ENCODE peak calls at places on chromosome 17, in six cellular contexts. N is K562, C is GM12878, Q is A549, G is endothelial cell of umbilical vein, L is HepG2. R is an unnamed sample.

GRCh38 chr17:82528484-82529265 is 9.1 kb downstream of the FOXK2 start:
- DNase-seq in Q (peak), N (no peak), L (no peak), G (peak), C (no peak), R (peak)

GRCh38 chr17:82157046-82158035 is 55.3 kb downstream of the CCDC57 start:
- DNase-seq in C (no peak), G (no peak), L (no peak), Q (no peak), N (no peak), R (no peak)

GRCh38 chr17:75927286-75927922 is 13.4 kb downstream of the FBF1 start:
- DNase-seq in N (peak), Q (peak), L (peak), C (no peak), G (no peak), R (peak)

GRCh38 chr17:41678411-41678906 is 10.2 kb upstream of the EIF1 start:
- DNase-seq in G (peak), C (peak), Q (peak), N (peak), L (no peak), R (peak)

GRCh38 chr17:50056217-50056960 is 479 bp downstream of the ITGA3 start:
- DNase-seq in C (no peak), Q (peak), G (peak), L (peak), N (peak), R (peak)

GRCh38 chr17:49548506-49549310 is 27.0 kb upstream of the NXPH3 start:
- DNase-seq in Q (peak), C (no peak), N (peak), L (peak), G (no peak), R (peak)

GRCh38 chr17:82320956-82321927 is 3.8 kb upstream of the CD7 start:
- DNase-seq in C (no peak), L (no peak), Q (no peak), N (peak), G (no peak), R (peak)

GRCh38 chr17:60390223-60390622 is 1.7 kb downstream of the USP32 start:
- DNase-seq in G (peak), C (no peak), Q (no peak), N (no peak), L (no peak), R (peak)

GRCh38 chr17:80949451-80950421 is 41.9 kb upstream of the CHMP6 start:
- DNase-seq in C (no peak), Q (no peak), N (no peak), L (no peak), G (no peak), R (no peak)

GRCh38 chr17:66123163-66123562 is 68.8 kb downstream of the CEP112 start:
- DNase-seq in C (no peak), G (no peak), L (no peak), N (no peak), Q (no peak), R (no peak)

GRCh38 chr17:41559548-41559947 is 12.3 kb downstream of the KRT9 start:
- DNase-seq in G (no peak), N (no peak), C (no peak), Q (no peak), L (no peak), R (no peak)

GRCh38 chr17:68290955-68291835 is at the start of the genes ARSG and SLC16A6:
- DNase-seq in C (no peak), L (peak), Q (peak), G (peak), N (peak), R (peak)

GRCh38 chr17:72376486-72377345 is 255.9 kb downstream of the SOX9 start:
- DNase-seq in L (no peak), C (no peak), N (no peak), Q (no peak), G (no peak), R (no peak)

GRCh38 chr17:144936-145670 is 7.7 kb downstream of the SCGB1C2 start:
- DNase-seq in Q (no peak), N (no peak), L (no peak), C (no peak), G (no peak), R (no peak)

GRCh38 chr17:33055171-33055611 is 63.5 kb downstream of the SPACA3 start:
- DNase-seq in L (no peak), Q (no peak), C (no peak), G (no peak), N (no peak), R (no peak)

GRCh38 chr17:74566132-74566753 is 1.1 kb downstream of the CD300H start:
- DNase-seq in L (peak), Q (peak), C (no peak), N (peak), G (peak), R (peak)

GRCh38 chr17:7260601-7261376 is 1.5 kb downstream of the CLDN7 start:
- DNase-seq in L (no peak), N (no peak), G (no peak), Q (no peak), C (no peak), R (no peak)

GRCh38 chr17:82497483-82498405 is 21.8 kb upstream of the FOXK2 start:
- DNase-seq in C (no peak), L (no peak), Q (peak), N (no peak), G (peak), R (peak)

GRCh38 chr17:77875881-77876509 is 82.5 kb upstream of the TNRC6C start:
- DNase-seq in L (no peak), Q (peak), N (peak), C (no peak), G (no peak), R (peak)

GRCh38 chr17:3689262-3690093 is 6.5 kb downstream of the P2RX5 start:
- DNase-seq in L (no peak), C (no peak), G (no peak), Q (no peak), N (no peak), R (no peak)

GRCh38 chr17:15954222-15954621 is 9.3 kb downstream of the ADORA2B start:
- DNase-seq in N (no peak), Q (peak), C (no peak), L (no peak), G (peak), R (no peak)

GRCh38 chr17:2853722-2854580 is 57.7 kb downstream of the RAP1GAP2 start:
- DNase-seq in L (no peak), G (no peak), Q (peak), N (peak), C (no peak), R (no peak)

GRCh38 chr17:46737331-46737730 is 81.2 kb downstream of the WNT3 start:
- DNase-seq in C (no peak), G (no peak), L (no peak), Q (no peak), N (no peak), R (no peak)

GRCh38 chr17:41655611-41656111 is 31.3 kb upstream of the KRT17 start:
- DNase-seq in N (no peak), L (no peak), C (no peak), G (no peak), Q (peak), R (no peak)

GRCh38 chr17:43673516-43674323 is 12.0 kb upstream of the MEOX1 start:
- DNase-seq in L (peak), N (peak), C (no peak), G (peak), Q (peak), R (peak)

GRCh38 chr17:77380411-77381184 is 239.8 kb downstream of the SEC14L1 start:
- DNase-seq in C (no peak), N (no peak), Q (no peak), G (no peak), L (no peak), R (no peak)

GRCh38 chr17:74686761-74687160 is 26.0 kb downstream of the CD300LF start:
- DNase-seq in L (no peak), N (no peak), C (no peak), G (no peak), Q (peak), R (peak)

GRCh38 chr17:45233423-45233924 is 11.8 kb downstream of the FMNL1 start:
- DNase-seq in N (no peak), L (no peak), G (no peak), C (no peak), Q (peak), R (no peak)

GRCh38 chr17:45077643-45078042 is 16.5 kb downstream of the NMT1 start:
- DNase-seq in N (no peak), L (no peak), C (peak), G (no peak), Q (no peak), R (peak)

GRCh38 chr17:353838-354234 is 1.2 kb upstream of the RPH3AL start:
- DNase-seq in G (no peak), C (no peak), L (no peak), Q (no peak), N (no peak), R (no peak)

GRCh38 chr17:35742896-35743477 is 10.1 kb downstream of the GAS2L2 start:
- DNase-seq in N (no peak), Q (no peak), G (no peak), L (no peak), C (no peak), R (no peak)

GRCh38 chr17:82740906-82741759 is 5.7 kb downstream of the FN3K start:
- DNase-seq in C (no peak), G (no peak), L (peak), Q (peak), N (no peak), R (no peak)

GRCh38 chr17:19785854-19786253 is 37.8 kb upstream of the ALDH3A1 start:
- DNase-seq in C (no peak), Q (no peak), G (no peak), N (no peak), L (no peak), R (peak)

GRCh38 chr17:1985686-1986085 is 39.4 kb downstream of the RTN4RL1 start:
- DNase-seq in L (no peak), Q (no peak), N (no peak), C (no peak), G (no peak), R (no peak)

GRCh38 chr17:61406871-61407210 is 7.2 kb downstream of the TBX2 start:
- DNase-seq in L (no peak), C (no peak), N (no peak), G (no peak), Q (no peak), R (no peak)
- H3K4me3 ChIP-seq in L (no peak), C (no peak), N (no peak), G (no peak), Q (no peak), R (no peak)

GRCh38 chr17:30831257-30831656 is 509 bp upstream of the ATAD5 start:
- DNase-seq in G (no peak), Q (peak), N (peak), C (no peak), L (no peak), R (peak)
- TF ChIP-seq MYC in G (no peak), Q (no peak), N (no peak), C (no peak), L (no peak), R (no peak)

DNA sequence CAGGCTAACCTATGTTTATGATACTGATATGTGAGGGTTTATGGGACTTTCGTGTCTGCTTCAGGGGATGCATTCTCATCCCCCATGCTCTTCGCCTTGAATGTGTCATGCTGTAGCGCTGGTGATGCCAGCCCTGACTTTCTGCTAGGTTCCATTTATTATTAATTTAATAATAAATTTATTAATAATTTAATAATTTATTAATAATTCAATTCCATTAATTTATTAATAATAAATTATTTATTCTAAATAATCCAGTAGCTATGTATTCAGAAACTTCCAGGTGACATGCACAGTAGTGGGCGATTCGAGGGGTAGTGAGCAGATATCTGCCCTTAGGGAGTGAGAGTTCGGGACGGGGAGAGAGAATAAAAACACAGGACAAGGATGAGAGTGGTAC is 49.8 kb downstream of the SHISA6 start:
- DNase-seq in L (no peak), N (no peak), C (no peak), Q (no peak), G (no peak), R (no peak)
- H3K4me3 ChIP-seq in L (no peak), N (no peak), C (no peak), Q (no peak), G (no peak), R (no peak)

GRCh38 chr17:17752822-17753448 is 71.7 kb downstream of the RAI1 start:
- DNase-seq in G (peak), N (no peak), L (no peak), Q (no peak), C (no peak), R (no peak)
- TF ChIP-seq MYC in G (no peak), N (no peak), L (no peak), Q (no peak), C (no peak), R (no peak)

DNA sequence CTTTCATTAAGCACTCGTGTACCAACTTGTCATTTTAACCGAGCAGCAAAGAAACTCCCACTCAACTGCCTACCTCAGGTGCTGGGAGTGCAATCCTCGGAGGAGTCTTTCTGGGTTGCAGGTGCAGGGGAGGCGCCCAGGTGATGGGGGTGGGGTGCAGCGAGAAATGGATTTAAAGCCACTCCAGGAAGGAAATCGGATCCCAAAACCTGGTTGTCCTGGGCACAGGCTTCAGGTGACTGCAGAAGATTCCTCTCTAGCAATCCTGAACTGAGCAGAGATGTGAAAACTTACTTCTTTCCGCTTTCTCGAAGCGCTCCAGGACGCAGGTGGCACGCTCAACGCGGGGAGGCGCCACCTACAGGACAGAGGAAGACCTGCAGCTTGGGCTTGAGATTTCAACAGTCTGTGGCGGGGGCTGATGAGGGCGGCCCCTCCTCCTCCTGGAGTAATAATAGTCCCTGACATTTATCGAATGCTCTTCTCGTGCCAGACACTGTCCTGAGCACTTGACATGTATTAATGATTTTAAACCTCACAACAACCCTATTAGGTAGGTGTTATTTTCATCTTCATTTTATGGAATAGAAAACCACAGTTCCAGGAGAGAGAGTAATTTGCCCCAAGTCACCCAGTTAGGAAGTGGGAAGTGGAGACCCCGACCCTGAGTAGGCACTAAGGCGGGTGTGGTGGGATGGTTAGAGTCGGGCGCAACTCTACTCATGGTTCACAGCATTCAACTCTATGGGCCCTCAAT is 27.2 kb upstream of the SKAP1 start:
- DNase-seq in G (peak), C (no peak), N (peak), Q (peak), L (peak), R (peak)
- H3K4me3 ChIP-seq in G (no peak), C (peak), N (no peak), Q (peak), L (no peak), R (no peak)

DNA sequence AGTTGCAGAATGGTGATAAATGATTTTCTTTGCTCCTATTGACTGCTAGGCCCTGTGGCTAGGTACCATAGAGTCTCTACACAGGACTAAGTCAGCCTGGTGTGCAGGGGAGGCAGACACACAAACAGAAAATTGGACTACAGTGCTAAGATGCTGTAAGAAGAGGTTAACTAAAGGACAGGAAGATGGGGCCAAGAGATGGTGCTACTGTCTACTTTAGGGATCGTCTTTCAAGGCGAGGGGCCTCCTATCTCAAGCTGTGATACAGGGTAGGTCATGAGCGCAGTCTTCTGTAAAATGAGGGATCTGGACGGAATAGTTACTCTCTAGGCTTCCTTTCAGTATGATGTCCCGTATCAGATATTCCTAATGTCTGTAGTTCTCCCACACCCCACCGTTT is 817 bp downstream of the NME1 start:
- DNase-seq in L (no peak), C (no peak), N (peak), G (no peak), Q (no peak), R (peak)
- TF ChIP-seq MYC in L (no peak), C (no peak), N (no peak), G (no peak), Q (no peak), R (no peak)

GRCh38 chr17:51472670-51473069 is 212.3 kb downstream of the UTP18 start:
- DNase-seq in L (no peak), C (no peak), N (no peak), G (no peak), Q (no peak), R (peak)
- H3K4me3 ChIP-seq in L (no peak), C (no peak), N (no peak), G (no peak), Q (no peak), R (no peak)

GRCh38 chr17:79777166-79777843 is 643 bp upstream of the CBX2 start:
- DNase-seq in C (no peak), N (peak), Q (peak), L (peak), G (peak), R (peak)
- TF ChIP-seq MYC in C (no peak), N (peak), Q (no peak), L (peak), G (no peak), R (peak)

DNA sequence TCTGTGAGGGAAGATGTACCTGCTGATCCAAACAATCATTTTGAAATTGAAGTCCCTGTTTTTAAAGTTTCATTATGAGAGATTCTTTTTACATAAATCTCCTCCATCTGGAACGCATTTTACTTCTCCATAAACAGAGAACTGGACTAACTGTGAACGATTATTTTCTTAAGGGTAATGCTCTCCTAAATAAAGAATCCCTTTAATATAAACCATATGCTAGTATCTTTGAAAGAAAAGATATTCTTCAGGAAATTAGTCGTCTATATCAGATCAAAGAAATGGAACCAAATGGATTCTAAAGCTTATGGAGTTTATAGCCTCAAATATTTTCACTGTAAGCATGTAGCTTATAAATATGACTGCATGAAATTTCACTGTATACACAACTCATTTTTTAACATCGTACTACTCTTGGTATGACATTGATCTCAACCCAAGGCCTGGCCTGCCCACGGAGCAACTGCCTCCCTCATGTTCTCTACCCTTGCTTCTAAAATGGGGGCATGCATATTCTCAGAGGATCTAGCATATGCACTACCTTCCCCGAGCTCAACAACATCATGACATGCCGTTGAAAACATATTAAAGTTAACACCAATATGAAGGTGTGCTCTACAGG is 66.4 kb downstream of the MYH10 start:
- DNase-seq in Q (no peak), L (no peak), C (no peak), G (no peak), N (no peak), R (no peak)
- H3K4me3 ChIP-seq in Q (no peak), L (no peak), C (no peak), G (no peak), N (no peak), R (no peak)

R was measured in NB4.